ENCODE peak calls at places on chromosomes 13 and 19, in five cellular contexts. R is mesenchymal stem cell, J is neuronal stem cell, E is H1, U is trophoblast cell. L is an unnamed sample.

GRCh38 chr13:97944396-97945029 is 9.0 kb upstream of the IPO5 start:
- DNase-seq in R (peak; percentile 25), J (no peak), E (no peak), U (no peak), L (no peak)

GRCh38 chr13:21020581-21020980 is 40.8 kb downstream of the LATS2 start:
- DNase-seq in R (no peak), J (no peak), E (no peak), U (no peak), L (peak; percentile 14)

GRCh38 chr19:51784922-51785690 is 9.9 kb upstream of the FPR3 start:
- DNase-seq in R (no peak), J (no peak), E (no peak), U (peak; percentile 91), L (no peak)

GRCh38 chr13:30862707-30863106 is 43.4 kb upstream of the MEDAG start:
- DNase-seq in R (no peak), J (no peak), E (no peak), U (no peak), L (no peak)

GRCh38 chr13:103354189-103354588 is 288.0 kb upstream of the SLC10A2 start:
- DNase-seq in R (no peak), J (no peak), E (no peak), U (no peak), L (no peak)

GRCh38 chr13:25232937-25233515 is 54.3 kb downstream of the MTMR6 start:
- DNase-seq in R (peak; percentile 33), J (no peak), E (no peak), U (peak; percentile 64), L (no peak)

GRCh38 chr19:30512748-30513389 is 140.7 kb downstream of the ZNF536 start:
- DNase-seq in R (no peak), J (no peak), E (no peak), U (no peak), L (no peak)

GRCh38 chr19:48713864-48714755 is 5.4 kb downstream of the MAMSTR start:
- DNase-seq in R (peak; percentile 100), J (peak; percentile 100), E (peak; percentile 98), U (peak; percentile 99), L (peak; percentile 99)

GRCh38 chr13:32426191-32426980 is 1.5 kb downstream of the N4BP2L1 start:
- DNase-seq in R (peak; percentile 46), J (no peak), E (no peak), U (peak; percentile 43), L (no peak)

GRCh38 chr19:46461537-46461936 is 9.8 kb downstream of the PNMA8A start:
- DNase-seq in R (no peak), J (no peak), E (no peak), U (no peak), L (no peak)

GRCh38 chr13:37615271-37615670 is 16.7 kb upstream of the POSTN start:
- DNase-seq in R (no peak), J (no peak), E (no peak), U (no peak), L (no peak)

GRCh38 chr13:87235621-87236020 is 435.6 kb upstream of the SLITRK5 start:
- DNase-seq in R (no peak), J (no peak), E (no peak), U (no peak), L (no peak)
- H2BK12ac ChIP-seq in R (no peak overlapping the region), J (no peak overlapping the region), E (no peak overlapping the region), U (no peak overlapping the region), L (no peak overlapping the region)

GRCh38 chr13:39556856-39557255 is 46.1 kb downstream of the LHFPL6 start:
- DNase-seq in R (no peak), J (no peak), E (no peak), U (no peak), L (no peak)
- H2BK12ac ChIP-seq in R (no peak overlapping the region), J (no peak overlapping the region), E (no peak overlapping the region), U (no peak overlapping the region), L (no peak overlapping the region)

GRCh38 chr13:113420833-113421600 is 32.3 kb downstream of the ADPRHL1 start:
- DNase-seq in R (no peak), J (no peak), E (no peak), U (no peak), L (peak; percentile 58)

GRCh38 chr13:113425931-113426590 is 27.2 kb downstream of the ADPRHL1 start:
- DNase-seq in R (no peak), J (no peak), E (no peak), U (no peak), L (no peak)

GRCh38 chr13:113422790-113423189 is 30.5 kb downstream of the ADPRHL1 start:
- DNase-seq in R (no peak), J (no peak), E (no peak), U (no peak), L (no peak)

GRCh38 chr13:113421673-113422270 is 31.5 kb downstream of the ADPRHL1 start:
- DNase-seq in R (no peak), J (no peak), E (no peak), U (no peak), L (no peak)

DNA sequence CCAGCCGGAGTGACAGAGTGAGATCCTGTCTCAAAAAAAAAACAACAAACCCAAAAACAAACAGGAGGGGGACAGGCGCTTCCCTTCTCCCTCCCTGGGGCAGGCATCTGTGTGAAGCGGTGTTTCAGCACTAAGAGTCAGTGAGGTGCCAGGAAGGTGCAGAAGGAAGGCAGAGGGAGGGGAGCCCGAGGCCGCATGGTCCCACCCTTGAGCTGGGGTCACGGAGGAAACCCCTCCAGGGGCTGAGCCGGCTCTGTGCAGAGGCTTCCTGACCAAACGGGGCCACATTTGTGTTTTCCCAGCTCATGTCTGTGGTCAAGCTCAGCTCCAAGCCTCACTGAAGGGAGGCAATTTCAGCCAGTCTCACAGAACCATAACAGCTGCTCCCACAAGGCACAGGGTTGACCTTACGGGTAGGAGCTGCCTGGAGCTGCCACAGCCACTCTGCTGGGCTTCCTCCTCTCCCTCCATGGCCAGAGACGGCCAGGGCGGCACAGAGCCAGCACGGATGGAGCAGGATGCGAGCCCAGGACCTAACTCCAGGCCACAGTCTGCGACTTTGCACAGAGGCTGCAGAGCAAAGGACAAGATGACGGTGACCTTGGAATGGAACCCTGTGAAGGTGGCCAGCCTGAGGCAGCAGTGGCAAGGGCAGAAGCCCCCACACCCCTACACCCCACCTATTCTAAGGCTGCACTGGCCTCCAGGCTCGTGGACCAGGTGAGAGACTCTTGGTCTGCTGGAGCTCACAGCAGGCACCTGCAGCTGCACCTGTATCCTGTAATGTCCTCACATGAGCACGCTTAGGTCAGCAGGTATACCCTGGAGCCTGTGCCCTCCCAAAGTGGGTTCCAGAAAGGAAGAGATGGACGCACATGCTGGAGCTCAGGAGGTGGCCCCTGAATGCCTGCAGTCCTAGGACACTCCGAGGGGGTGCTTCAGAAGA is 29.8 kb downstream of the ADPRHL1 start:
- DNase-seq in R (no peak), J (no peak), E (no peak), U (no peak), L (no peak)
- H2BK12ac ChIP-seq in R (no peak overlapping the region), J (no peak overlapping the region), E (no peak overlapping the region), U (no peak overlapping the region), L (no peak overlapping the region)

GRCh38 chr13:23516706-23517105 is 53.5 kb upstream of the TNFRSF19 start:
- DNase-seq in R (no peak), J (no peak), E (no peak), U (no peak), L (no peak)

GRCh38 chr13:23516190-23516589 is 54.0 kb upstream of the TNFRSF19 start:
- DNase-seq in R (no peak), J (no peak), E (no peak), U (no peak), L (no peak)

GRCh38 chr13:23515116-23515515 is 55.1 kb upstream of the TNFRSF19 start:
- DNase-seq in R (no peak), J (no peak), E (no peak), U (no peak), L (no peak)

GRCh38 chr13:23514076-23514475 is 56.1 kb upstream of the TNFRSF19 start:
- DNase-seq in R (no peak), J (no peak), E (no peak), U (no peak), L (no peak)

DNA sequence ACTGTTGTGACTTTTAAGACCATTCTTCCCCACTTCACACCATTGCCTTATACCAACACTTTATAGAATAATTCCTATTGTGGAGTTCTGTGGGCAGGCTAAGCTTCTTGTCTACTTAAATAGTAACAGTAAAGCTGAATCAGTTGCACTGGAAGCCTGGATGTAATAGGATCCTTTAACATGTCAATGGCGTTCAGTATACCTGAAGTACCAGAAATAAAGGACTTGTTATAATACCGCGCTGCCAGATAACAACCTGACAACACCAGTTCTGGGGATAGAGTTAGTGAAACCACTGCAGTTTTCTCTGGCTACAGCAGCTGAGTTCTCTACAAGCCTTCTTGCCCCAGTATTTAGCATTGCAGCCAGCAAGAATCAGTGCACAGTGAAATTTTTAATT is 52.0 kb upstream of the TNFRSF19 start:
- DNase-seq in R (no peak), J (no peak), E (no peak), U (no peak), L (no peak)
- H2BK12ac ChIP-seq in R (no peak overlapping the region), J (no peak overlapping the region), E (no peak overlapping the region), U (no peak overlapping the region), L (no peak overlapping the region)